ENCODE peak calls at places on chromosomes 13 and 19, in five cellular contexts. C, F, I, K and B are unnamed samples.

GRCh38 chr13:75934889-75935288 is 298.8 kb downstream of the LMO7 start:
- DNase-seq in C (no peak), F (no peak), I (no peak), K (peak), B (peak)

GRCh38 chr19:18438331-18439024 is 545 bp upstream of the ISYNA1 start:
- DNase-seq in C (peak), F (no peak), I (no peak), K (no peak), B (peak)

GRCh38 chr13:100495455-100495854 is 93.1 kb downstream of the GGACT start:
- DNase-seq in C (no peak), F (no peak), I (no peak), K (no peak), B (no peak)

GRCh38 chr19:2113436-2114211 is 16.9 kb downstream of the IZUMO4 start:
- DNase-seq in C (no peak), F (no peak), I (no peak), K (no peak), B (peak)

GRCh38 chr19:34989248-34989797 is 10.8 kb upstream of the GRAMD1A start:
- DNase-seq in C (no peak), F (no peak), I (no peak), K (no peak), B (no peak)

GRCh38 chr19:29531458-29532025 is 5.7 kb downstream of the VSTM2B start:
- DNase-seq in C (no peak), F (no peak), I (no peak), K (no peak), B (no peak)

GRCh38 chr13:111899714-111900389 is 167.1 kb upstream of the SOX1 start:
- DNase-seq in C (peak), F (no peak), I (no peak), K (no peak), B (no peak)

GRCh38 chr19:17671906-17672305 is 16.2 kb downstream of the UNC13A start:
- DNase-seq in C (peak), F (no peak), I (no peak), K (peak), B (peak)

GRCh38 chr13:43021926-43022670 is 1.3 kb upstream of the DNAJC15 start:
- DNase-seq in C (no peak), F (no peak), I (no peak), K (peak), B (no peak)

GRCh38 chr13:27170221-27170520 is 1.4 kb downstream of the USP12 start:
- DNase-seq in C (no peak), F (no peak), I (no peak), K (peak), B (peak)

GRCh38 chr19:28425431-28425931 is 787.5 kb downstream of the UQCRFS1 start:
- DNase-seq in C (no peak), F (no peak), I (no peak), K (no peak), B (no peak)

GRCh38 chr19:3046621-3047306 is 15.5 kb downstream of the TLE5 start:
- DNase-seq in C (peak), F (peak), I (no peak), K (no peak), B (no peak)

GRCh38 chr19:49315111-49315510 is 9.9 kb downstream of the SLC6A16 start:
- DNase-seq in C (no peak), F (no peak), I (no peak), K (no peak), B (no peak)

GRCh38 chr19:11265785-11266236 is 3.5 kb upstream of the DOCK6 start:
- DNase-seq in C (no peak), F (no peak), I (no peak), K (no peak), B (no peak)

GRCh38 chr19:44677019-44677809 is 5.9 kb downstream of the CEACAM19 start:
- DNase-seq in C (peak), F (no peak), I (no peak), K (peak), B (peak)
- H3K14ac ChIP-seq in C (no peak), F (no peak), I (no peak), K (peak), B (no peak)

GRCh38 chr13:84684804-84685203 is 802.5 kb upstream of the SLITRK1 start:
- DNase-seq in C (no peak), F (no peak), I (no peak), K (peak), B (no peak)

GRCh38 chr13:84686458-84686857 is 804.2 kb upstream of the SLITRK1 start:
- DNase-seq in C (no peak), F (no peak), I (no peak), K (no peak), B (no peak)

GRCh38 chr13:84686973-84687372 is 804.7 kb upstream of the SLITRK1 start:
- DNase-seq in C (no peak), F (no peak), I (no peak), K (no peak), B (no peak)

GRCh38 chr13:84684048-84684662 is 801.9 kb upstream of the SLITRK1 start:
- DNase-seq in C (no peak), F (no peak), I (no peak), K (no peak), B (no peak)

GRCh38 chr13:84683448-84683847 is 801.2 kb upstream of the SLITRK1 start:
- DNase-seq in C (no peak), F (no peak), I (no peak), K (no peak), B (no peak)
- H3K14ac ChIP-seq in C (no peak), F (no peak), I (no peak), K (no peak), B (no peak)

GRCh38 chr19:45003485-45003884 is 2.2 kb downstream of the RELB start:
- DNase-seq in C (no peak), F (no peak), I (no peak), K (no peak), B (no peak)

GRCh38 chr19:44998025-44998424 is 3.2 kb upstream of the RELB start:
- DNase-seq in C (no peak), F (no peak), I (no peak), K (no peak), B (no peak)

GRCh38 chr19:45005787-45006186 is 4.5 kb downstream of the RELB start:
- DNase-seq in C (no peak), F (no peak), I (no peak), K (no peak), B (no peak)

GRCh38 chr19:45001087-45001739 is at the start of gene RELB:
- DNase-seq in C (peak), F (peak), I (peak), K (peak), B (peak)
- H3K14ac ChIP-seq in C (peak), F (peak), I (no peak), K (peak), B (peak)

GRCh38 chr13:79197933-79198332 is 208.1 kb downstream of the RBM26 start:
- DNase-seq in C (no peak), F (no peak), I (no peak), K (no peak), B (no peak)
- H3K14ac ChIP-seq in C (no peak), F (no peak), I (no peak), K (no peak), B (no peak)

GRCh38 chr19:6529351-6529750 is 1.5 kb upstream of the TNFSF9 start:
- DNase-seq in C (no peak), F (no peak), I (no peak), K (no peak), B (no peak)

GRCh38 chr19:6529937-6530384 is 865 bp upstream of the TNFSF9 start:
- DNase-seq in C (no peak), F (no peak), I (no peak), K (no peak), B (no peak)

GRCh38 chr19:6531956-6532243 is 1.1 kb downstream of the TNFSF9 start:
- DNase-seq in C (no peak), F (no peak), I (no peak), K (no peak), B (no peak)

GRCh38 chr19:6531163-6531955 is 533 bp downstream of the TNFSF9 start:
- DNase-seq in C (no peak), F (no peak), I (no peak), K (no peak), B (no peak)

DNA sequence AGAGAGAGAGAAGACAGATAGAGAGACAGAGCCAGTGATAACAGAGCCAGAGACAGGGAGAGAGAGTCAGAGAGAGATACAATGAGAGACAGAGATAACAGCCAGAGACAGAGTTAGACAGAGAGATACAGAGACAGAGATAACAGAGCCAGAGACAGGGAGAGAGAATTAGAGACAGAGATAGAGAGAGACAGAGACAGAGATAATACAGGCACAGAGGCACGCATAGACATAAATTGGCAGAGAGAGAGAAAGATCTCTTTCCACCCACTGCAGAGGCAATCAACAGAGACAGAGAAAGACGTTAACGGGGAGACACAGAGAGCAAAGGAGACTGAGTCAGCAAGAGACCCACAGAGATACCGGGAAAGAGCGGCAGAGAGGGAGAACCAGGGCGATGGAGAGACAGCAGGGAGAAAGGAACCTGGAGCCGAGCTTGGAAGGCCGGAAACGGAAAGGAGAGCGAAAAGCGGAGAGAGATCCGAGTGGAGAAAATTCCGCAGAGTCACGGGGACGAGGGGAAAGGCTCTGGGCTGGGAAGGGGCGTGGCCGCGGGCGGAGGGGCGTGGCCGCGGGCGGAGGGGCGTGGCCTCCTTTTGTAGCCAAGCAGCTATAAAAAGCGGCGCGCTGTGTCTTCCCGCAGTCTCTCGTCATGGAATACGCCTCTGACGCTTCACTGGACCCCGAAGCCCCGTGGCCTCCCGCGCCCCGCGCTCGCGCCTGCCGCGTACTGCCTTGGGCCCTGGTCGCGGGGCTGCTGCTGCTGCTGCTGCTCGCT is at the start of gene TNFSF9:
- DNase-seq in C (peak), F (peak), I (no peak), K (peak), B (peak)
- H3K14ac ChIP-seq in C (peak), F (peak), I (no peak), K (peak), B (peak)